ENCODE peak calls at places on chromosomes 3 and 15, in eight cellular contexts. I is right atrium auricular region, O is lower lobe of right lung, E is K562, K is pancreas, R is spleen, D is heart right ventricle, U is right cardiac atrium. N is an unnamed sample.

GRCh38 chr15:83571820-83572707 is 81.9 kb upstream of the ADAMTSL3 start:
- DNase-seq in I (no peak), R (no peak), O (no peak), U (no peak), E (peak), K (no peak), D (no peak), N (no peak)

GRCh38 chr3:25855281-25855680 is 65.4 kb downstream of the OXSM start:
- DNase-seq in K (no peak), O (no peak), I (no peak), R (no peak), E (no peak), D (no peak), U (no peak), N (no peak)

GRCh38 chr3:184380210-184380626 is 364 bp downstream of the CHRD start:
- DNase-seq in E (peak), R (peak), O (peak), K (peak), U (peak), I (no peak), D (peak), N (peak)

GRCh38 chr3:5349343-5349742 is 161.8 kb downstream of the EDEM1 start:
- DNase-seq in R (no peak), I (no peak), U (no peak), D (no peak), K (no peak), E (peak), O (no peak), N (no peak)

GRCh38 chr15:83046558-83047127 is 20.4 kb downstream of the BTBD1 start:
- DNase-seq in O (no peak), K (no peak), R (no peak), E (no peak), U (no peak), I (no peak), D (no peak), N (no peak)

GRCh38 chr3:136959599-136959998 is 1.8 kb downstream of the IL20RB start:
- DNase-seq in O (no peak), R (no peak), K (no peak), E (no peak), I (no peak), D (no peak), U (no peak), N (no peak)

GRCh38 chr15:47727676-47728075 is 10.4 kb downstream of the SEMA6D start:
- DNase-seq in U (no peak), R (no peak), I (no peak), D (no peak), E (no peak), K (no peak), O (no peak), N (no peak)

GRCh38 chr3:188358787-188359493 is 205.0 kb downstream of the LPP start:
- DNase-seq in K (no peak), R (no peak), U (no peak), D (no peak), O (no peak), I (no peak), E (no peak), N (no peak)

GRCh38 chr3:141085331-141086047 is 34.3 kb downstream of the SPSB4 start:
- DNase-seq in R (peak), I (no peak), O (no peak), D (no peak), U (no peak), K (no peak), E (no peak), N (no peak)

GRCh38 chr3:52195823-52196331 is 2.1 kb upstream of the ALAS1 start:
- DNase-seq in O (peak), R (no peak), D (no peak), U (no peak), K (no peak), I (no peak), E (no peak), N (no peak)

GRCh38 chr3:9208713-9209112 is 40.7 kb downstream of the SRGAP3 start:
- DNase-seq in O (no peak), I (no peak), U (no peak), K (no peak), E (no peak), D (no peak), R (no peak), N (no peak)

GRCh38 chr15:74203914-74204431 is 1.4 kb upstream of the STRA6 start:
- DNase-seq in O (no peak), D (peak), K (peak), U (peak), R (no peak), E (peak), I (peak), N (no peak)

GRCh38 chr3:192090586-192090985 is 629.6 kb downstream of the PYDC2 start:
- DNase-seq in R (no peak), O (no peak), U (no peak), K (no peak), I (no peak), E (no peak), D (no peak), N (no peak)

GRCh38 chr3:21356402-21356801 is 394.6 kb downstream of the ZNF385D start:
- DNase-seq in D (no peak), E (no peak), K (no peak), U (no peak), I (no peak), R (no peak), O (no peak), N (no peak)

GRCh38 chr3:128726691-128727031 is 678 bp downstream of the RAB7A start:
- DNase-seq in E (peak), D (peak), K (no peak), O (peak), I (peak), R (peak), U (peak), N (peak)

GRCh38 chr3:134699141-134699711 is 48.4 kb upstream of the KY start:
- DNase-seq in D (no peak), O (no peak), I (peak), E (no peak), R (no peak), K (no peak), U (no peak), N (no peak)

GRCh38 chr3:106198828-106199194 is 330.0 kb upstream of the CBLB start:
- DNase-seq in U (no peak), E (no peak), R (no peak), K (no peak), O (no peak), D (no peak), I (no peak), N (no peak)

GRCh38 chr15:81235781-81236507 is 39.3 kb downstream of the IL16 start:
- DNase-seq in U (peak), R (no peak), O (no peak), I (no peak), D (no peak), K (no peak), E (peak), N (no peak)

GRCh38 chr3:87771338-87772059 is 287.3 kb downstream of the CGGBP1 start:
- DNase-seq in E (peak), I (no peak), U (no peak), O (no peak), D (no peak), R (no peak), K (no peak), N (peak)

GRCh38 chr3:62757045-62757444 is 118.2 kb downstream of the CADPS start:
- DNase-seq in U (no peak), R (no peak), K (no peak), D (no peak), E (no peak), O (no peak), I (no peak), N (no peak)

GRCh38 chr3:195162033-195162669 is 108.8 kb downstream of the XXYLT1 start:
- DNase-seq in R (peak), I (no peak), U (peak), K (no peak), D (no peak), E (peak), O (peak), N (no peak)

GRCh38 chr15:67825880-67826716 is 789 bp downstream of the SKOR1 start:
- DNase-seq in U (peak), R (peak), O (no peak), I (no peak), K (peak), E (no peak), D (no peak), N (peak)

GRCh38 chr3:112685435-112685834 is 44.5 kb upstream of the CCDC80 start:
- DNase-seq in O (no peak), U (no peak), E (no peak), R (no peak), D (no peak), K (no peak), I (no peak), N (no peak)

GRCh38 chr3:47158208-47158607 is 5.7 kb downstream of the SETD2 start:
- DNase-seq in U (no peak), D (no peak), O (no peak), K (no peak), R (no peak), E (no peak), I (no peak), N (no peak)

GRCh38 chr15:66879511-66879910 is 177.5 kb downstream of the SMAD6 start:
- DNase-seq in O (no peak), D (no peak), U (no peak), I (peak), R (no peak), K (no peak), E (no peak), N (no peak)

GRCh38 chr3:165885558-165886270 is 48.5 kb upstream of the BCHE start:
- DNase-seq in I (no peak), E (no peak), D (no peak), R (no peak), O (no peak), U (no peak), K (no peak), N (no peak)

GRCh38 chr3:45224824-45225464 is 1.1 kb downstream of the TMEM158 start:
- DNase-seq in D (peak), E (peak), O (peak), I (peak), K (peak), R (peak), U (peak), N (peak)

GRCh38 chr3:133760916-133761315 is 14.7 kb downstream of the TF start:
- DNase-seq in K (no peak), R (no peak), O (no peak), D (no peak), U (no peak), E (no peak), I (no peak), N (no peak)

GRCh38 chr3:126711361-126711760 is 7.3 kb downstream of the CHCHD6 start:
- DNase-seq in K (no peak), U (no peak), D (no peak), O (no peak), I (no peak), R (no peak), E (no peak), N (no peak)

GRCh38 chr3:126208618-126209256 is 28.4 kb upstream of the ALDH1L1 start:
- DNase-seq in U (peak), D (peak), O (peak), R (no peak), K (peak), E (peak), I (peak), N (no peak)

GRCh38 chr15:84819291-84819768 is 2.2 kb downstream of the ALPK3 start:
- DNase-seq in I (no peak), D (peak), O (no peak), U (peak), R (peak), E (peak), K (peak), N (no peak)

GRCh38 chr3:23662079-23662617 is 143.6 kb upstream of the UBE2E1 start:
- DNase-seq in O (no peak), D (no peak), R (no peak), K (no peak), I (no peak), E (no peak), U (no peak), N (no peak)

GRCh38 chr3:123871946-123872345 is 12.2 kb downstream of the MYLK start:
- DNase-seq in U (no peak), R (no peak), O (no peak), E (no peak), K (no peak), D (no peak), I (no peak), N (no peak)

GRCh38 chr15:101536166-101536874 is 46.8 kb upstream of the PCSK6 start:
- DNase-seq in O (no peak), E (no peak), K (no peak), U (no peak), D (no peak), I (peak), R (no peak), N (no peak)

GRCh38 chr15:32993285-32993684 is 201.2 kb downstream of the FMN1 start:
- DNase-seq in U (no peak), O (no peak), E (no peak), I (no peak), D (no peak), R (no peak), K (no peak), N (no peak)

GRCh38 chr3:58038675-58039302 is 30.6 kb downstream of the FLNB start:
- DNase-seq in D (no peak), E (peak), O (no peak), U (no peak), K (no peak), R (peak), I (no peak), N (no peak)

GRCh38 chr15:79956354-79956939 is 14.5 kb downstream of the BCL2A1 start:
- DNase-seq in D (no peak), O (no peak), E (no peak), U (no peak), K (no peak), R (no peak), I (no peak), N (no peak)

DNA sequence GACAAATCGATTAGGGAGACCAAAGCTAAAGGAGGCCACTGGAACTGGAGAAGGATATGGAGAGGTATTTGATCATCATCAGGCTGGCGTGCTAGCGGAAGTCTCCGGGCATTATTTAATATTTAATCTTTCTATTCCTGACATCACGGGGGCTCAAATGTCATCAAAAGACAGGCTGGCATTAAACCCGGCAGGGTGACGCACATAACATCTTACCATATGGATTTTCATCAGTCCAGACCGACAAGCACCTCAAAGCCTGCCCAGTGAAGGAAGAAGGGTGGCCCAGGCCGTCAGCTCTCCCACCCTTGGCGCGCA is 569 bp downstream of the CCPG1 start:
- DNase-seq in E (no peak), I (no peak), K (no peak), R (no peak), D (no peak), U (no peak), O (no peak), N (no peak)
- H3K4me3 ChIP-seq in E (peak), I (peak), K (peak), R (peak), D (peak), U (peak), O (peak), N (peak)

GRCh38 chr3:13860001-13860400 is 19.9 kb downstream of the WNT7A start:
- DNase-seq in R (peak), I (no peak), D (no peak), U (no peak), O (no peak), E (no peak), K (no peak), N (peak)
- H3K27ac ChIP-seq in R (no peak), I (no peak), D (no peak), U (no peak), O (no peak), E (no peak), K (no peak), N (no peak)

GRCh38 chr3:42653303-42653559 is 266 bp upstream of the ZBTB47 start:
- DNase-seq in R (no peak), U (no peak), E (no peak), D (no peak), K (no peak), O (no peak), I (no peak), N (no peak)

GRCh38 chr3:42653560-42654330 is at the start of gene ZBTB47:
- DNase-seq in O (peak), R (peak), K (peak), U (peak), I (no peak), D (peak), E (peak), N (peak)

GRCh38 chr3:42652611-42653302 is 740 bp upstream of the ZBTB47 start:
- DNase-seq in K (peak), U (peak), R (peak), E (peak), I (peak), D (peak), O (peak), N (peak)

GRCh38 chr3:42651248-42652091 is 2.0 kb upstream of the ZBTB47 start:
- DNase-seq in D (no peak), U (no peak), O (no peak), E (no peak), K (no peak), R (no peak), I (no peak), N (no peak)

DNA sequence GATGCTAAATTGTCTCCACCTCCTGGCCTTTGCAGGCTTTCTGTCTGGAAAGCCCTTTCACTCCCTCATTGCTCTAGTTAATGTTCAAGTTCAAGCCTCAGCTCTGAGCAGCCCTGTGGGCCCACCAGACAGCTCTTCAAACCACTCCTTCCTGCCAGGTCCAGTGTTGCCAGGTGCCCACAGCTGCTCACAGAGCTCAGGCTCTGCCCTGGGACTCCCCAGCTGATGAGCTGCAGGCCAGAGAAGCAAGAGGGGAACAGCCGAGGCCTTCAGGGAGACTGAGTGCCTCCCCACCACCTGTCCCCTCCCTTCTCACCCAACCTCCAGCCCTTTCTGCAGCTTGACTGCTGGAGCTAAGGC is 1.3 kb upstream of the ZBTB47 start:
- DNase-seq in K (peak), I (no peak), D (no peak), O (no peak), U (no peak), R (no peak), E (no peak), N (no peak)
- H3K4me3 ChIP-seq in K (peak), I (no peak), D (peak), O (peak), U (no peak), R (peak), E (no peak), N (peak)

GRCh38 chr15:57903626-57904025 is 161.9 kb downstream of the ALDH1A2 start:
- DNase-seq in E (no peak), K (no peak), D (no peak), U (no peak), I (no peak), O (no peak), R (no peak), N (no peak)
- H3K27ac ChIP-seq in E (no peak), K (no peak), D (no peak), U (no peak), I (no peak), O (no peak), R (no peak), N (no peak)

DNA sequence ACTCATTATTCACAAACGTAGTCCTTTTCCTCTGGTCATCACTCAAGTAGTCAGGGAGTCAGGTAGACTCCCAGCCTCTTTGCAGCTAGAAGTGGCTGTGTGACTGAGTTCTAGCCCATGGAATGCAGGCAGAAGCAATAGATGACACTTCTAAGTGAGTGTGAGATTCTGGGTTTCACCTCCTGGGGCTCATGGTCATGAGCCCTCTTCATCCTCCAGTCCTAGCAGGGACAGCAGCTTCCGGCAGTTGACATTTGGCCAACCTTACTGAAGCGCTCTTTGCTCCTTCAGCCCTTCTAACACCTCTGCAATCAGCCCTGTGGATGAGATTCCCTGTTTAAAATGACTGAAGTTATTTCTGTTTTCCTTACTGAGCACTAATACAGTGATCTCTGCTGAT is 21.8 kb downstream of the SLC12A8 start:
- DNase-seq in I (no peak), K (no peak), U (peak), O (no peak), D (no peak), R (no peak), E (no peak), N (no peak)
- H3K4me3 ChIP-seq in I (no peak), K (no peak), U (no peak), O (no peak), D (no peak), R (no peak), E (no peak), N (no peak)

GRCh38 chr3:14518893-14519292 is 21.2 kb downstream of the GRIP2 start:
- DNase-seq in D (no peak), I (no peak), O (no peak), K (no peak), U (no peak), R (no peak), E (no peak), N (peak)

GRCh38 chr3:14519406-14519805 is 20.7 kb downstream of the GRIP2 start:
- DNase-seq in U (peak), K (no peak), D (no peak), O (no peak), R (no peak), I (no peak), E (no peak), N (no peak)

GRCh38 chr3:14516738-14517345 is 23.3 kb downstream of the GRIP2 start:
- DNase-seq in E (no peak), I (no peak), D (no peak), K (no peak), R (peak), U (peak), O (no peak), N (no peak)

GRCh38 chr3:14518432-14518802 is 21.7 kb downstream of the GRIP2 start:
- DNase-seq in R (no peak), O (no peak), E (no peak), I (no peak), U (peak), K (no peak), D (no peak), N (no peak)

DNA sequence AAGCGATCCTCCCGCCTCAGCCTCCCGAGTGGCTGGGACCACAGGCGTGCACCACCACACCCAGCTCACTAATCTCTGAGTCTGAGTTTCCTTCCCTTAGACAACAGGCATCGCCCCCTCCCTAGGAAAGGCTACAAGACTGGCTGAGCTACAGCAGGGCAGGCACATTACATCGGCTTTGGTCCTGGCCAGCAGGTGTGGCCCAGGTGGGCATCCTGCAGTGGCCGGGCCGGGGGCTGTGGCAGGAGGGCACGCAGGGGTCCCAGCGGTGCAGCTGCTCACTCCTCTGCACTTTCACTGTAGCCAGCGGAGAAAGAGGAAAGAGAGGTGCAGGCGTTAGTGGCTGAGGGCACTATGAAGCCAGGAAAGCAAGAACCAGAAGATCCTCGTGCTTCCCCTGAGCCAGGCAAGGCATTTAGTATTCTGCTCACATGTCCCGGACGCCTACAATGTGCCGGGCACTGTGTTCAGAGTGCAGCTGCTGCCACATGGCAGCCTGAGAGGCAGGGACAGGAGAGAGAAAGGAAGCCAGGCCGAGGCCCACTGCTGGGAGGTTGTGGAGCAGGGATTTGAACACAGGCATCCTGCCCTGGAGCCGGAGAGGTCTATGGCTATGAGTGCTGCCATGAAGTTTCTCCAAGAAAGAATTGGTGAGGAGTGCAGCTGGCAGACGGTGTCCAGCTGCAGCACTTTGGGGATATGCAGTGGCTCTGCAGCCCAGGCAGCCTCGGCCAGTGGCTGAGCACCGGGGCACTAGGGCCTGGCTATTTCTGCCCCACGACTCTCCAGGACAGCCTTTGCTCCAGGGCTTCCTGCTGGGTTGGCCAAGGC is 22.3 kb downstream of the GRIP2 start:
- DNase-seq in R (peak), D (no peak), I (no peak), K (no peak), E (no peak), U (peak), O (no peak), N (peak)
- H3K27ac ChIP-seq in R (no peak), D (no peak), I (peak), K (no peak), E (no peak), U (no peak), O (no peak), N (no peak)